ENCODE peak calls at places on chromosomes 2 and 18, in seven cellular contexts. B, F, Q, M, O, K and A are unnamed samples. For H3K4me1, the result is how much of the 10 kb centered on the place peaks cover.

GRCh38 chr18:48894266-48894600 is 56.5 kb downstream of the SMAD7 start:
- DNase-seq in B (no peak), F (peak), Q (peak), M (no peak), O (no peak), K (no peak), A (no peak)

GRCh38 chr2:164896634-164897033 is 55.0 kb upstream of the COBLL1 start:
- DNase-seq in B (peak), F (no peak), Q (no peak), M (no peak), O (peak), K (no peak), A (no peak)

GRCh38 chr2:118508282-118508681 is 339.2 kb downstream of the EN1 start:
- DNase-seq in B (no peak), F (no peak), Q (no peak), M (no peak), O (no peak), K (no peak), A (no peak)

GRCh38 chr2:207670887-207671286 is 40.6 kb upstream of the CCNYL1 start:
- DNase-seq in B (peak), F (no peak), Q (no peak), M (no peak), O (no peak), K (no peak), A (no peak)

GRCh38 chr2:239239607-239240479 is 161.0 kb downstream of the HDAC4 start:
- DNase-seq in B (no peak), F (peak), Q (peak), M (no peak), O (no peak), K (no peak), A (no peak)

GRCh38 chr2:35293261-35293660 is 1062.3 kb upstream of the CRIM1 start:
- DNase-seq in B (peak), F (no peak), Q (no peak), M (no peak), O (no peak), K (no peak), A (no peak)

GRCh38 chr18:56650944-56651770 is at the start of gene WDR7:
- DNase-seq in B (peak), F (peak), Q (peak), M (peak), O (peak), K (peak), A (peak)

GRCh38 chr2:67041051-67041450 is 356.1 kb upstream of the ETAA1 start:
- DNase-seq in B (no peak), F (no peak), Q (no peak), M (no peak), O (no peak), K (no peak), A (no peak)

GRCh38 chr2:70132244-70133126 is 45.2 kb downstream of the PCBP1 start:
- DNase-seq in B (peak), F (no peak), Q (peak), M (peak), O (peak), K (peak), A (peak)

GRCh38 chr2:124248366-124248765 is 223.3 kb downstream of the CNTNAP5 start:
- DNase-seq in B (no peak), F (no peak), Q (no peak), M (no peak), O (no peak), K (no peak), A (no peak)

GRCh38 chr2:58032751-58033055 is 13.9 kb upstream of the VRK2 start:
- DNase-seq in B (peak), F (no peak), Q (no peak), M (no peak), O (no peak), K (no peak), A (no peak)

GRCh38 chr18:34631567-34631966 is 78.5 kb upstream of the DTNA start:
- DNase-seq in B (no peak), F (no peak), Q (no peak), M (no peak), O (no peak), K (no peak), A (no peak)

GRCh38 chr2:62741954-62742722 is 36.6 kb downstream of the EHBP1 start:
- DNase-seq in B (no peak), F (no peak), Q (no peak), M (no peak), O (no peak), K (no peak), A (no peak)

GRCh38 chr2:104856086-104856972 is 2.4 kb downstream of the POU3F3 start:
- DNase-seq in B (peak), F (no peak), Q (no peak), M (no peak), O (no peak), K (no peak), A (no peak)

GRCh38 chr2:185208261-185208660 is 530.3 kb upstream of the FSIP2 start:
- DNase-seq in B (peak), F (no peak), Q (no peak), M (no peak), O (peak), K (no peak), A (no peak)

GRCh38 chr2:230256735-230257332 is 31.3 kb downstream of the SP140 start:
- DNase-seq in B (no peak), F (no peak), Q (no peak), M (no peak), O (no peak), K (no peak), A (no peak)

GRCh38 chr2:148063633-148064032 is 42.7 kb downstream of the MBD5 start:
- DNase-seq in B (no peak), F (no peak), Q (no peak), M (no peak), O (no peak), K (no peak), A (no peak)

GRCh38 chr2:96345403-96345802 is 9.8 kb downstream of the NCAPH start:
- DNase-seq in B (peak), F (no peak), Q (no peak), M (no peak), O (no peak), K (no peak), A (no peak)

DNA sequence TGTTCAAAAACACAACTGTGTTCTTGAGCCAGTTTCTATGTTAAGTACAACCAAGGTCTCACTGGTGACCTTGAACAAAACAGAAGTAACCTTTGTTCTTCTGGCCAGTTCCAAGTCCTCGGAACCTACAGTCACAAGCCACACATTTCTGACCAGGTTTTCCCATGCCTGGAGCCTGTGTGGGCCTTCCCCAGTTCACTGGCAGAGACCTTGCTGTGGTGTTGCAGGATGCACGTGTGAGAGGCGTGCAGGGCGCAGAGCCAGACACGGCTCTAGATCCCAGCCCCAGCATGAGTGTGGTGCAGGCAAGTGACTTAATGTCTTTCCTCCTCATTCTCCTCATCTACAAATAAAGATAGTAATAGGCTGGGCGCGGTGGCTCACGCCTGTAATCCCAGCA is 25.5 kb upstream of the EDAR start:
- DNase-seq in B (no peak), F (no peak), Q (no peak), M (no peak), O (no peak), K (no peak), A (no peak)
- H3K4me1 ChIP-seq in B (under half), F (under half), Q (under half), M (under half), O (under half), K (under half), A (under half)

GRCh38 chr2:33476100-33476792 is at the start of gene RASGRP3:
- DNase-seq in B (peak), F (peak), Q (peak), M (peak), O (peak), K (peak), A (peak)

GRCh38 chr2:33476793-33477190 is 343 bp downstream of the RASGRP3 start:
- DNase-seq in B (no peak), F (no peak), Q (no peak), M (no peak), O (no peak), K (no peak), A (no peak)

GRCh38 chr2:33482518-33482917 is 6.1 kb downstream of the RASGRP3 start:
- DNase-seq in B (no peak), F (no peak), Q (no peak), M (no peak), O (no peak), K (no peak), A (no peak)

GRCh38 chr2:33477473-33478468 is 1.3 kb downstream of the RASGRP3 start:
- DNase-seq in B (peak), F (peak), Q (peak), M (no peak), O (no peak), K (peak), A (peak)

DNA sequence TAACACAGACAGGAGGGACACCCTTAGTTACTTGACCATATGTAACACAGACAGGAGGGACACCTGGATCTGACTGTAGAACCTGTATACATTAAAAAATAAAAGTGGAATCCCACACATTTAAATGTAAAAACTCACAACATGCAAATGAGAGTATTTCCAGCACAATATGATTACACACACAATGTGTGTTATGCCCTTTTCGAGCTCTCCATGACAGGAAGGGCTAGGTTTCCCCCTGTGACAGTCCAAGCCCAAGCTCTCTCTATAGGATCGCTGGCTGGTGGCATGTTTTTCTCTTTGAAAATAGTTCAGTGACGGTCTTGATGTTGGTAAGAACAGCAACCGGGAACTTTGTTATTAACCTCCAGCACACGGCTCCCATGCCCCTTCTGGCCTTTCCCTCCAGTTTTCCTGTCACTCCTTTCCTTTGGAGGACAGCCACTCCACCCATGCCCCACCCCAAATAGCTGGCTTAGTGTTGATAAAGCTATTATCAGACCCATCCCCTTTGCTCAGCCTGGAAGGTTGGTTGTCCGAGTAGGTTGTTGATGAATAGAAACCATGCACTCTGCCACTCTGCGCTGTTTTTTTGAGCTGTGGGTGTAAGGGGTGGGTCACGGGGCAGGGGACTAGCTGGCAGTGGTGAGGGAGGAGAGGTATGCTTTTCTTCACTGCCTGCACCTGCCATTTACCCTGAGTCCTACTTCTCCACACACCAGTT is 2.7 kb downstream of the RASGRP3 start:
- DNase-seq in B (peak), F (no peak), Q (no peak), M (peak), O (no peak), K (no peak), A (no peak)
- H3K4me1 ChIP-seq in B (under half), F (under half), Q (under half), M (half or more), O (under half), K (under half), A (half or more)

DNA sequence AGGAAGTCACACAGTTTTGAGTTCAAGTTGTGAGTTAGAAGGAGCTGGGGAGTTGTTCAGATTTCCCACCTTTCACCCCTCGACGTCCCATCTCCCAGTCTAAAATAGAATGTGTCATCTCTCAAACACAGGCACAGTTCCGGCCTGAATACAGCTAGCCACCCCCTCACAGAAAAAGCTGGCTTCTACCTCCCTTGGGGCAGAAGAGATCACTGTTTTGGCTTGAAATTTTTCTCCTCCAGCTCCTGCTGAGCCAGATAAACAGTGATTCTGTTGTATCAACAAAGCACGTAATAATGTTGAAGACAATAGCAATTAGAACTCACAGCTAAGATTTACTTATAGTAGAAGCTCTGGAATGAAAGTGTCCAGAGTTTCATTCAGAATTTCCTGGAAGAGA is 74.7 kb downstream of the KIAA2012 start:
- DNase-seq in B (peak), F (no peak), Q (no peak), M (no peak), O (no peak), K (no peak), A (no peak)
- H3K4me1 ChIP-seq in B (under half), F (under half), Q (under half), M (under half), O (under half), K (under half), A (under half)

GRCh38 chr2:27184115-27184514 is 27.7 kb upstream of the ATRAID start:
- DNase-seq in B (no peak), F (no peak), Q (peak), M (no peak), O (no peak), K (no peak), A (peak)

GRCh38 chr2:27179344-27180000 is 30.7 kb downstream of the TCF23 start:
- DNase-seq in B (no peak), F (no peak), Q (no peak), M (no peak), O (no peak), K (no peak), A (no peak)

GRCh38 chr2:27185331-27186026 is 26.4 kb upstream of the ATRAID start:
- DNase-seq in B (no peak), F (peak), Q (peak), M (no peak), O (no peak), K (peak), A (peak)

GRCh38 chr2:27178469-27178868 is 29.7 kb downstream of the TCF23 start:
- DNase-seq in B (no peak), F (no peak), Q (no peak), M (no peak), O (no peak), K (no peak), A (no peak)

DNA sequence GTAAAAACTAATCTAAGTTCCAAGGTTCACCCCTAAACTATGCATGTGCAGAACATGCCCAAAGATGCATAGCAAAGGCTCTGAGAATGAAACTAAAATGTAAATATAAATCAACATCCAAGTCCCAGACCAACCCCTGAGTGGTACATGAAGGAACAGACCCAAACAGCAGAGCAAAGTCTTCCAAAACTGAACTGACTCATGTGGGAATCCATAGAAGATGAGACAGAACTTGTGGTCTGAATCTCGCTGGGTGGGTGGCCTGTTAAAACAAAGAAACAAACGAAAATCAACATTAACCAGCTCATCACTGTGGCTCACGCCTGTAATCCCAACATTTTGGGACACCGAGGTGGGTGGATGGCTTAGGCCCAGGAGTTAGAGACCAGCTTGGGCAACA is 29.5 kb upstream of the ATRAID start:
- DNase-seq in B (no peak), F (no peak), Q (no peak), M (no peak), O (no peak), K (no peak), A (no peak)
- H3K4me1 ChIP-seq in B (under half), F (under half), Q (under half), M (under half), O (under half), K (under half), A (under half)

GRCh38 chr18:7603259-7604000 is 36.3 kb downstream of the PTPRM start:
- DNase-seq in B (no peak), F (no peak), Q (no peak), M (no peak), O (no peak), K (no peak), A (no peak)

GRCh38 chr18:7607535-7608173 is 40.5 kb downstream of the PTPRM start:
- DNase-seq in B (no peak), F (no peak), Q (no peak), M (no peak), O (no peak), K (no peak), A (peak)

GRCh38 chr18:7608174-7608550 is 41.0 kb downstream of the PTPRM start:
- DNase-seq in B (no peak), F (no peak), Q (no peak), M (no peak), O (no peak), K (no peak), A (no peak)

GRCh38 chr18:7608798-7609197 is 41.7 kb downstream of the PTPRM start:
- DNase-seq in B (no peak), F (no peak), Q (no peak), M (no peak), O (no peak), K (no peak), A (no peak)

DNA sequence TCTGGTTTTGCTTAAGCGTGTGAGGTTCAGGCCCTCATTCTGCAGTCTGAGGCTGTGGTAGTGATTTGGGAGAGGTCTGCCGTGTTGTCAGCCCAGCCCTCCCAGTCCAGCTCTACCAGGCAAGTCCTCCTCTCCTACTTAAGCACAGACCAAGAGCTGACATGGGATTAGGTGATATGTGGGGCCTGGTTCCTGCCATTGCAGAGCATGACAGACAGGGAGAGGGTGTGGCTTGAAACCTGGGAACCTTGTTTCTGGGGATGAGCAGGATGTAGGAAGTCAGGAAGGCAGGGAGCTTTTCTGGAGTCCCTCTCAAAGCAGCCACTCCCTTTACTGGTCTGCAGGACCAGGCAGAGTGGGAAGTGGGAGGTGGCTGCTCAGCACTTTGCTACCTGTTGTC is 38.6 kb downstream of the PTPRM start:
- DNase-seq in B (peak), F (no peak), Q (no peak), M (no peak), O (no peak), K (no peak), A (no peak)
- H3K4me1 ChIP-seq in B (under half), F (under half), Q (under half), M (half or more), O (under half), K (under half), A (half or more)